ENCODE peak calls at places on chromosome 4, in five cellular contexts. L, R, J, K and E are unnamed samples.

GRCh38 chr4:98546910-98547544 is 111.4 kb downstream of the TSPAN5 start:
- DNase-seq in L (peak), R (peak), J (no peak), K (no peak), E (no peak)

GRCh38 chr4:128859887-128860774 is 50.6 kb downstream of the JADE1 start:
- DNase-seq in L (no peak), R (no peak), J (peak), K (no peak), E (no peak)

GRCh38 chr4:13535708-13536361 is 8.5 kb downstream of the NKX3-2 start:
- DNase-seq in L (peak), R (no peak), J (no peak), K (no peak), E (no peak)

GRCh38 chr4:107691378-107691777 is 28.7 kb downstream of the PAPSS1 start:
- DNase-seq in L (no peak), R (no peak), J (no peak), K (no peak), E (no peak)

GRCh38 chr4:24849662-24850280 is 54.4 kb downstream of the SOD3 start:
- DNase-seq in L (no peak), R (no peak), J (no peak), K (no peak), E (no peak)

GRCh38 chr4:157115613-157116340 is 39.8 kb downstream of the GLRB start:
- DNase-seq in L (no peak), R (no peak), J (peak), K (no peak), E (no peak)

GRCh38 chr4:187380181-187380581 is 615.4 kb upstream of the ZFP42 start:
- DNase-seq in L (no peak), R (no peak), J (no peak), K (no peak), E (no peak)

GRCh38 chr4:117560329-117560728 is 474.0 kb upstream of the NDST3 start:
- DNase-seq in L (no peak), R (no peak), J (no peak), K (no peak), E (no peak)

GRCh38 chr4:177380730-177381287 is 61.4 kb downstream of the AGA start:
- DNase-seq in L (no peak), R (no peak), J (no peak), K (no peak), E (no peak)

GRCh38 chr4:114926508-114926907 is 186.9 kb downstream of the NDST4 start:
- DNase-seq in L (no peak), R (no peak), J (no peak), K (no peak), E (no peak)

GRCh38 chr4:137427411-137427810 is 104.9 kb downstream of the PCDH18 start:
- DNase-seq in L (no peak), R (no peak), J (no peak), K (no peak), E (no peak)

GRCh38 chr4:26124753-26125236 is 196.0 kb upstream of the RBPJ start:
- DNase-seq in L (no peak), R (no peak), J (peak), K (no peak), E (no peak)

GRCh38 chr4:153409924-153410501 is 56.1 kb upstream of the TMEM131L start:
- DNase-seq in L (no peak), R (no peak), J (no peak), K (no peak), E (no peak)

GRCh38 chr4:88659061-88659889 is 38.4 kb downstream of the NAP1L5 start:
- DNase-seq in L (peak), R (peak), J (peak), K (no peak), E (no peak)

GRCh38 chr4:186104114-186104894 is at the start of gene FAM149A:
- DNase-seq in L (peak), R (peak), J (no peak), K (peak), E (no peak)

GRCh38 chr4:38189445-38189844 is 229.2 kb downstream of the PTTG2 start:
- DNase-seq in L (no peak), R (no peak), J (peak), K (no peak), E (no peak)

GRCh38 chr4:173272987-173273386 is 61.2 kb downstream of the HMGB2 start:
- DNase-seq in L (no peak), R (no peak), J (peak), K (no peak), E (no peak)

GRCh38 chr4:81518762-81519427 is 47.2 kb upstream of the RASGEF1B start:
- DNase-seq in L (no peak), R (no peak), J (no peak), K (no peak), E (no peak)

GRCh38 chr4:1011022-1011694 is at the start of gene FGFRL1:
- DNase-seq in L (peak), R (peak), J (peak), K (peak), E (no peak)

GRCh38 chr4:147360301-147360700 is 120.6 kb upstream of the EDNRA start:
- DNase-seq in L (no peak), R (no peak), J (peak), K (no peak), E (no peak)

GRCh38 chr4:86264269-86264668 is 95.6 kb downstream of the MAPK10 start:
- DNase-seq in L (no peak), R (no peak), J (no peak), K (no peak), E (no peak)

GRCh38 chr4:45317276-45317675 is 590.9 kb upstream of the GNPDA2 start:
- DNase-seq in L (no peak), R (no peak), J (no peak), K (no peak), E (no peak)

GRCh38 chr4:88230953-88231835 is 53.2 kb downstream of the PPM1K start:
- DNase-seq in L (no peak), R (no peak), J (no peak), K (no peak), E (no peak)

GRCh38 chr4:152352645-152353116 is 183.2 kb downstream of the FBXW7 start:
- DNase-seq in L (peak), R (peak), J (peak), K (peak), E (no peak)

GRCh38 chr4:89469930-89470375 is 162.4 kb upstream of the GPRIN3 start:
- DNase-seq in L (no peak), R (no peak), J (peak), K (no peak), E (no peak)

GRCh38 chr4:1370321-1371124 is 23.5 kb downstream of the UVSSA start:
- DNase-seq in L (peak), R (no peak), J (no peak), K (peak), E (peak)

GRCh38 chr4:143381171-143382118 is 44.8 kb downstream of the GAB1 start:
- DNase-seq in L (peak), R (peak), J (peak), K (no peak), E (no peak)

GRCh38 chr4:54902261-54902660 is 223.1 kb downstream of the KDR start:
- DNase-seq in L (no peak), R (no peak), J (no peak), K (no peak), E (no peak)

GRCh38 chr4:52038109-52038912 is at the start of gene SGCB:
- DNase-seq in L (peak), R (peak), J (peak), K (peak), E (peak)

GRCh38 chr4:40621229-40621591 is 8.5 kb downstream of the RBM47 start:
- DNase-seq in L (no peak), R (no peak), J (no peak), K (no peak), E (no peak)

GRCh38 chr4:122156819-122157218 is 4.7 kb downstream of the BLTP1 start:
- DNase-seq in L (no peak), R (no peak), J (no peak), K (no peak), E (no peak)

GRCh38 chr4:4284827-4285618 is 4.9 kb downstream of the LYAR start:
- DNase-seq in L (no peak), R (no peak), J (no peak), K (no peak), E (no peak)

GRCh38 chr4:176238157-176238608 is 30.8 kb downstream of the ASB5 start:
- DNase-seq in L (no peak), R (no peak), J (peak), K (no peak), E (no peak)

GRCh38 chr4:14520171-14520570 is 482.1 kb upstream of the CPEB2 start:
- DNase-seq in L (no peak), R (no peak), J (no peak), K (no peak), E (no peak)

GRCh38 chr4:169362607-169363006 is 91.9 kb upstream of the SH3RF1 start:
- DNase-seq in L (no peak), R (no peak), J (no peak), K (no peak), E (no peak)

GRCh38 chr4:7722716-7723115 is 216.9 kb downstream of the AFAP1 start:
- DNase-seq in L (no peak), R (no peak), J (no peak), K (no peak), E (no peak)

GRCh38 chr4:7717946-7718490 is 221.6 kb downstream of the AFAP1 start:
- DNase-seq in L (no peak), R (no peak), J (no peak), K (no peak), E (no peak)

GRCh38 chr4:7717161-7717560 is 222.5 kb downstream of the AFAP1 start:
- DNase-seq in L (no peak), R (no peak), J (no peak), K (no peak), E (no peak)

GRCh38 chr4:7721984-7722551 is 217.6 kb downstream of the AFAP1 start:
- DNase-seq in L (no peak), R (no peak), J (no peak), K (no peak), E (no peak)

GRCh38 chr4:7719354-7720174 is 220.1 kb downstream of the AFAP1 start:
- DNase-seq in L (no peak), R (peak), J (peak), K (peak), E (no peak)
- TF ChIP-seq CTCF in L (peak), R (peak), J (peak), K (peak), E (peak)

DNA sequence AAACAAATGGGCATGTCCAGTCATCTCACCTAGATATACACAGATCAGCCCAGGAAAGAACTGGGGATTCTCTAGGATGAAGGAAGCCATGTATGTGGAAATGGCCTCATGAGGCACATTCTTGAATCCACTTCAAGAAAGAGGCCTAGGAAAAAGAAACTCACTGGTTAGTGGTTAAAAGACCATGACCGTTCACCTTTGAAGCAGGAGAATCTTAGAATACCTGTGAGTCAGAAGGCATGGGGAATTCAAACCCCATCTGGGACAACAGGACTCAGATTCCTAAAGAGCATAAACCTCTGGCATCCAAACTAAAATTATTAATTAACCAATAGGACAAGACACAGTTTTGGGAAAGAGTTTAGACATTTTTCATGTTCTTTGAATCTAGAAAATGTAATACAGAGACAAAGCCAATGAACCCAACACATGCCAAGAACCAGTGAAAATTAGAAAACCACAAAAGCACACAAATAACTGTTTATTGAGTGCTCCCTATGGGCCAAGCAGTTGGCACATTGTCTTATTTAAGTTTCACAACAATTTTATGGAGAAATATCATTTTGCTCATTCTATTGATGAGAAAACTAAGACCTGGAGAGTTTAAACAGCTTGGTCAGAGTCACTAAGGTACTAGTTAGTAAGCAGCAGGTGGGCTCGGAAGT is 97.5 kb downstream of the NPNT start:
- DNase-seq in L (no peak), R (no peak), J (no peak), K (no peak), E (no peak)
- TF ChIP-seq CTCF in L (no peak), R (no peak), J (no peak), K (no peak), E (no peak)

GRCh38 chr4:77003400-77003799 is 53.8 kb downstream of the SEPTIN11 start:
- DNase-seq in L (no peak), R (no peak), J (no peak), K (no peak), E (no peak)
- TF ChIP-seq CTCF in L (no peak), R (no peak), J (no peak), K (no peak), E (no peak)

GRCh38 chr4:112343330-112343729 is 46.2 kb downstream of the ALPK1 start:
- DNase-seq in L (no peak), R (no peak), J (no peak), K (no peak), E (no peak)

GRCh38 chr4:112352736-112353135 is 55.6 kb downstream of the ALPK1 start:
- DNase-seq in L (no peak), R (no peak), J (no peak), K (no peak), E (no peak)

DNA sequence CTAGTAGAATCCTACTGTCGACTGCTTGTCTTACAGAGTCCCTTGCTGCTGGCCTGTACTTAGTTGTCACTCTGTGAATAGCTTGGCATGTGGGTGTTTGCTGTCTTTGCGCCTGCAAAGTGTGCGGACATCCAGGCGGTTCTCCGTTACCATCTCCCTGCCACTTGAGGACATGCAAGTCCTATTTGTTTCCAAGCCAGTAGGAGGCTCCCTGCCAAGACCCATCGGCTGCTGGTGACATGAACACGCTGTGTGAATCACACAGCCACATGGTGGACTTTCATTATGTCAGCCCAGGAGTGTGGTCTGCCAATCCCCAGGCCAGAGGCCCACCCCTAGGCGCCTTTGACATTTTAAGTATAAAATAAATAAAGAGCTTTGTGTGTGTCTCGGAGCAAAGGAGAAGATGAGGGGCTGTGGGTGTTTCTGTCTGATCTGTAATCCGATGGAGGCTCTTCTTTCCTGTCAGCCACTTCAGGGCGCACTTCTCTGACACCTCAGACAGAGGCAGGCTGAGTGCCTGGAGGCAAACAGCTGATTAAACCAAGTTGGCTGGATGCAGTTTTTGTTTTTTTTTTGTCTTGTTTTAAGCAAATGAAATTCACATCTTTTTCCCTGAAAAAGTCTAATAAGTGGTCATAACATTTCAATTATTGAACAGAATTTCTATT is 51.5 kb downstream of the ALPK1 start:
- DNase-seq in L (no peak), R (no peak), J (peak), K (peak), E (no peak)
- TF ChIP-seq CTCF in L (no peak), R (no peak), J (peak), K (peak), E (peak)

DNA sequence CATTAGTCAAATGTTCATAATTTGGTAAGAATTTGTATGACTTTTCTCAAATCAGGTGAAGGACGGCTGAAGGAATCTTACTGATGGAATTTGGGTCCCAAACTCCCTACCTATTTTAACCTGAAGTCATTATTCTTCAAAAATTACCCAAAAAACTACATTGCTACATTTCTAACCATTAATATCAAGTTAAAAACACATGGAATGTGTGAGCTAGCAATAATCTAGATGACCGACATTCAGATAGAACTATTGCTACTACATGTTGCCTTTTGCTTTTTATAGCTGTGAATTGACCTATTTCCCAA is 25.3 kb upstream of the WWC2 start:
- DNase-seq in L (no peak), R (no peak), J (no peak), K (no peak), E (no peak)
- TF ChIP-seq CTCF in L (no peak), R (no peak), J (no peak), K (peak), E (peak)

DNA sequence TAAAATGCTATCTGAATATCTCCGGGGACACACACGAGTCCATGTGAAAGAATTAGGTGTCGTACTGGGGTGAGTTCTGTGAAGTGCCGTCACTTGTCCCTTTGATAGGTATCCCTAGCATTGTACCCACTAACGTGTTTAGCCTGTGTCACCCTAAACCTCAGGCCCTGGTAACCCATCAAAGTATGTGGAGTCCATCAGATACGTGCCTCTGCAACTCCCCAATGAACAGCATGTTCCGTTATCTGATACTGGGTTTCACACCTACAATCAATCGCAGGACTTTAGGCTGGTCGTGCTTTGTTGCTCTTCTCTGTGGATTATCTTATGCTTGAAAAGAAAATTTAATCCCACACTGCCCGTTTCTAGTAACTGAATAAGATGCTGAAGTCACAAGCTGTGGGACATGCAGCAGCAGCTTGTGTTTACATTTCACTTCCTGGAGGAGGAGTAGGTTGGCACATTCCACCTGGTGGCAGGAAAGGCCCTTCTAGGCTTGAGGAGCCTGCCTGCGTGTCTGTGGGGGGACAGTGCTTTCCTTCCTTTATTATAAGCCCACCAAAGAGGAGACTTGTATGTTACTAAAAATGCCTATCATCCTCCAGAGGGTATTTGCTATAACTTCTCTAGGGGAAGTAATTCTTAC is 127.1 kb downstream of the FNIP2 start:
- DNase-seq in L (no peak), R (no peak), J (no peak), K (no peak), E (no peak)
- TF ChIP-seq CTCF in L (no peak), R (no peak), J (no peak), K (no peak), E (peak)

GRCh38 chr4:7158081-7158750 is 34.1 kb upstream of the SORCS2 start:
- DNase-seq in L (peak), R (peak), J (no peak), K (peak), E (peak)

GRCh38 chr4:7155611-7156071 is 36.7 kb upstream of the SORCS2 start:
- DNase-seq in L (peak), R (peak), J (no peak), K (peak), E (peak)

GRCh38 chr4:7157666-7158065 is 34.7 kb upstream of the SORCS2 start:
- DNase-seq in L (peak), R (peak), J (no peak), K (no peak), E (peak)

GRCh38 chr4:7157140-7157488 is 35.2 kb upstream of the SORCS2 start:
- DNase-seq in L (no peak), R (no peak), J (no peak), K (no peak), E (peak)

DNA sequence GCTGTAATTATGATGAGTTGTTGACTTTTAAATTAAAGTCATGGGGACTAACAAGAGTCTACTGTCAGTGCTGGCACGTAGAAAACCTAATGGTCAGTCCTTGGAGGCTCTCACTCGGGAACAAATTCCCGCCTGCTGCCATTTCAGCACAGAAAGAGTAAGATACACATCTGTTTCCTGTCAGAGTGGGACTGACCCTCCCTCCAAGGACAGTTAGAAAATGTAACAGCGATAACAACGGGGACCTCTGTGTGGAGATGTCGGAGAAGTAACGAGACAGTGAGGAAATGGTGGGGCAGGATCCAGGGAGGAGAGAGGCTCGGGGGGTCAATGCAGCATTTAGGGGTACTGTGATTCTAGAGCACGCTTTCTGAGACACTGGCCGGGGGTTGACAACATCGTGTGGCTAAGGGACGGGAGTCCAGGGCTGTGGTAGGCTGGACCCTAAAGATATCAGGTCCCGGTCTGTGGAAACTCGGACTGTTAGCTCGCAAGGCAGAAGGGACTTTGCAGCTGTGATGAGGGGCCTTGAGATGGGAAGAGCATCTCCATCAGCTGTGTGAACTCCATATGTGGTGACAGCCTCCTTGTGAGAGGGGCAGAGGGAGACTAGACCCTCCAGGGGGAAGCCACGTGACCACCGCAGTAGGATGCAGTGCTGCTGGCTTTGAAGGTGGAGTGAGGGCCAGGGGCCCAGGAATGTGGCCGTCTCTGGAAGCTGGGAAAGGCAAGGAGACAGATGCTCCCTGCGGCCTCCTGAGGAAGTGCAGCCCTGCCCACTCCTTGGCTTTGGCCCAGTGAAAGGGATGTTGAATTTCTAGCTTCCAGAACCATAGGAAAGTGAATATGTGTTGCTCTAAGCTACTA is 35.8 kb upstream of the SORCS2 start:
- DNase-seq in L (peak), R (peak), J (peak), K (peak), E (peak)
- TF ChIP-seq CTCF in L (no peak), R (peak), J (peak), K (peak), E (peak)